ENCODE peak calls at places on chromosomes 11 and 22, in five cellular contexts. One of them, this sample, is unnamed.

GRCh38 chr11:36007127-36007824 is 63.4 kb downstream of the LDLRAD3 start:
- DNase-seq in HFF-Myc: no peak
- DNase-seq in activated naive CD4-positive, alpha-beta T cell: no peak
- DNase-seq in esophagus squamous epithelium: no peak
- DNase-seq in transverse colon: no peak
- DNase-seq in this sample: no peak

GRCh38 chr11:76660533-76661305 is 9.8 kb downstream of the LRRC32 start:
- DNase-seq in activated naive CD4-positive, alpha-beta T cell: no peak
- DNase-seq in esophagus squamous epithelium: no peak
- DNase-seq in transverse colon: peak
- DNase-seq in HFF-Myc: no peak
- DNase-seq in this sample: no peak

GRCh38 chr11:70077411-70078094 is 564 bp upstream of the ANO1 start:
- DNase-seq in activated naive CD4-positive, alpha-beta T cell: no peak
- DNase-seq in HFF-Myc: no peak
- DNase-seq in esophagus squamous epithelium: no peak
- DNase-seq in transverse colon: no peak
- DNase-seq in this sample: no peak

GRCh38 chr11:83002047-83002446 is 69.7 kb downstream of the RAB30 start:
- DNase-seq in transverse colon: no peak
- DNase-seq in esophagus squamous epithelium: no peak
- DNase-seq in activated naive CD4-positive, alpha-beta T cell: no peak
- DNase-seq in HFF-Myc: no peak
- DNase-seq in this sample: no peak

GRCh38 chr22:43467171-43467570 is 55.4 kb downstream of the MPPED1 start:
- DNase-seq in activated naive CD4-positive, alpha-beta T cell: no peak
- DNase-seq in HFF-Myc: no peak
- DNase-seq in transverse colon: no peak
- DNase-seq in esophagus squamous epithelium: no peak
- DNase-seq in this sample: no peak

GRCh38 chr11:27563201-27563600 is 56.6 kb upstream of the LIN7C start:
- DNase-seq in HFF-Myc: no peak
- DNase-seq in transverse colon: no peak
- DNase-seq in activated naive CD4-positive, alpha-beta T cell: no peak
- DNase-seq in esophagus squamous epithelium: no peak
- DNase-seq in this sample: no peak

GRCh38 chr11:113378013-113378412 is 9.6 kb upstream of the ANKK1 start:
- DNase-seq in esophagus squamous epithelium: no peak
- DNase-seq in activated naive CD4-positive, alpha-beta T cell: no peak
- DNase-seq in HFF-Myc: no peak
- DNase-seq in transverse colon: no peak
- DNase-seq in this sample: no peak

GRCh38 chr11:31643831-31644230 is 134.3 kb downstream of the ELP4 start:
- DNase-seq in esophagus squamous epithelium: no peak
- DNase-seq in transverse colon: no peak
- DNase-seq in activated naive CD4-positive, alpha-beta T cell: no peak
- DNase-seq in HFF-Myc: peak
- DNase-seq in this sample: no peak

GRCh38 chr11:119942021-119942420 is 195.9 kb downstream of the TRIM29 start:
- DNase-seq in HFF-Myc: no peak
- DNase-seq in esophagus squamous epithelium: no peak
- DNase-seq in activated naive CD4-positive, alpha-beta T cell: no peak
- DNase-seq in transverse colon: no peak
- DNase-seq in this sample: no peak

GRCh38 chr11:80383655-80384054 is 942.8 kb upstream of the TENM4 start:
- DNase-seq in esophagus squamous epithelium: no peak
- DNase-seq in activated naive CD4-positive, alpha-beta T cell: no peak
- DNase-seq in transverse colon: peak
- DNase-seq in HFF-Myc: no peak
- DNase-seq in this sample: no peak

GRCh38 chr11:17544181-17544622 is at the start of gene USH1C:
- DNase-seq in esophagus squamous epithelium: no peak
- DNase-seq in activated naive CD4-positive, alpha-beta T cell: no peak
- DNase-seq in HFF-Myc: no peak
- DNase-seq in transverse colon: peak
- DNase-seq in this sample: no peak

GRCh38 chr11:105609832-105610781 is at the start of gene GRIA4:
- DNase-seq in HFF-Myc: no peak
- DNase-seq in esophagus squamous epithelium: no peak
- DNase-seq in transverse colon: no peak
- DNase-seq in activated naive CD4-positive, alpha-beta T cell: no peak
- DNase-seq in this sample: no peak

GRCh38 chr11:130652671-130653335 is 204.4 kb downstream of the ADAMTS15 start:
- DNase-seq in activated naive CD4-positive, alpha-beta T cell: no peak
- DNase-seq in HFF-Myc: no peak
- DNase-seq in esophagus squamous epithelium: no peak
- DNase-seq in transverse colon: peak
- DNase-seq in this sample: no peak

GRCh38 chr11:65645710-65646109 is 7.8 kb downstream of the SIPA1 start:
- DNase-seq in transverse colon: no peak
- DNase-seq in HFF-Myc: no peak
- DNase-seq in esophagus squamous epithelium: no peak
- DNase-seq in activated naive CD4-positive, alpha-beta T cell: no peak
- DNase-seq in this sample: no peak

GRCh38 chr11:64008283-64008931 is 22.2 kb downstream of the OTUB1 start:
- DNase-seq in activated naive CD4-positive, alpha-beta T cell: no peak
- DNase-seq in esophagus squamous epithelium: no peak
- DNase-seq in transverse colon: no peak
- DNase-seq in HFF-Myc: no peak
- DNase-seq in this sample: no peak

GRCh38 chr11:111449158-111449557 is 63.0 kb downstream of the BTG4 start:
- DNase-seq in HFF-Myc: no peak
- DNase-seq in activated naive CD4-positive, alpha-beta T cell: no peak
- DNase-seq in transverse colon: no peak
- DNase-seq in esophagus squamous epithelium: no peak
- DNase-seq in this sample: no peak

GRCh38 chr11:59437770-59438169 is 1.5 kb downstream of the OR5A1 start:
- DNase-seq in esophagus squamous epithelium: no peak
- DNase-seq in transverse colon: no peak
- DNase-seq in HFF-Myc: no peak
- DNase-seq in activated naive CD4-positive, alpha-beta T cell: no peak
- DNase-seq in this sample: no peak

GRCh38 chr22:49369726-49370717 is 457.7 kb downstream of the BRD1 start:
- DNase-seq in HFF-Myc: no peak
- DNase-seq in transverse colon: no peak
- DNase-seq in activated naive CD4-positive, alpha-beta T cell: no peak
- DNase-seq in esophagus squamous epithelium: no peak
- DNase-seq in this sample: no peak

GRCh38 chr22:22226448-22227187 is 18.0 kb upstream of the VPREB1 start:
- DNase-seq in esophagus squamous epithelium: no peak
- DNase-seq in HFF-Myc: no peak
- DNase-seq in transverse colon: no peak
- DNase-seq in activated naive CD4-positive, alpha-beta T cell: no peak
- DNase-seq in this sample: no peak

GRCh38 chr11:16126361-16126760 is 230.0 kb downstream of the SOX6 start:
- DNase-seq in transverse colon: no peak
- DNase-seq in HFF-Myc: no peak
- DNase-seq in activated naive CD4-positive, alpha-beta T cell: no peak
- DNase-seq in esophagus squamous epithelium: no peak
- DNase-seq in this sample: no peak

GRCh38 chr22:46196268-46196667 is 45.9 kb downstream of the PPARA start:
- DNase-seq in activated naive CD4-positive, alpha-beta T cell: no peak
- DNase-seq in HFF-Myc: no peak
- DNase-seq in esophagus squamous epithelium: no peak
- DNase-seq in transverse colon: peak
- DNase-seq in this sample: no peak

GRCh38 chr11:64456509-64457320 is 97.8 kb downstream of the RPS6KA4 start:
- DNase-seq in activated naive CD4-positive, alpha-beta T cell: no peak
- DNase-seq in esophagus squamous epithelium: no peak
- DNase-seq in HFF-Myc: no peak
- DNase-seq in transverse colon: no peak
- DNase-seq in this sample: no peak

GRCh38 chr11:1448166-1448825 is 38.3 kb downstream of the MOB2 start:
- DNase-seq in transverse colon: no peak
- DNase-seq in activated naive CD4-positive, alpha-beta T cell: no peak
- DNase-seq in HFF-Myc: no peak
- DNase-seq in esophagus squamous epithelium: no peak
- DNase-seq in this sample: no peak

GRCh38 chr11:102234779-102235439 is 82.4 kb upstream of the BIRC3 start:
- DNase-seq in HFF-Myc: no peak
- DNase-seq in esophagus squamous epithelium: no peak
- DNase-seq in activated naive CD4-positive, alpha-beta T cell: no peak
- DNase-seq in transverse colon: no peak
- DNase-seq in this sample: no peak

GRCh38 chr11:8988329-8989234 is 15.2 kb downstream of the NRIP3 start:
- DNase-seq in activated naive CD4-positive, alpha-beta T cell: no peak
- DNase-seq in transverse colon: no peak
- DNase-seq in esophagus squamous epithelium: no peak
- DNase-seq in HFF-Myc: no peak
- DNase-seq in this sample: no peak

GRCh38 chr11:102604875-102605274 is 20.3 kb downstream of the MMP20 start:
- DNase-seq in esophagus squamous epithelium: no peak
- DNase-seq in HFF-Myc: no peak
- DNase-seq in activated naive CD4-positive, alpha-beta T cell: no peak
- DNase-seq in transverse colon: no peak
- DNase-seq in this sample: no peak

GRCh38 chr22:46970411-46971123 is 208.1 kb downstream of the TBC1D22A start:
- DNase-seq in esophagus squamous epithelium: no peak
- DNase-seq in transverse colon: no peak
- DNase-seq in HFF-Myc: no peak
- DNase-seq in activated naive CD4-positive, alpha-beta T cell: no peak
- DNase-seq in this sample: no peak

GRCh38 chr22:39318507-39319283 is 728 bp downstream of the RPL3 start:
- DNase-seq in transverse colon: peak
- DNase-seq in activated naive CD4-positive, alpha-beta T cell: peak
- DNase-seq in HFF-Myc: no peak
- DNase-seq in esophagus squamous epithelium: no peak
- DNase-seq in this sample: no peak

GRCh38 chr22:41078975-41079374 is 13.4 kb upstream of the EP300 start:
- DNase-seq in HFF-Myc: no peak
- DNase-seq in activated naive CD4-positive, alpha-beta T cell: no peak
- DNase-seq in transverse colon: no peak
- DNase-seq in esophagus squamous epithelium: no peak
- DNase-seq in this sample: no peak

GRCh38 chr11:59879534-59879933 is 952 bp downstream of the OOSP3 start:
- DNase-seq in esophagus squamous epithelium: no peak
- DNase-seq in transverse colon: no peak
- DNase-seq in activated naive CD4-positive, alpha-beta T cell: no peak
- DNase-seq in HFF-Myc: no peak
- DNase-seq in this sample: no peak

GRCh38 chr22:18078329-18079041 is 695 bp downstream of the PEX26 start:
- DNase-seq in esophagus squamous epithelium: no peak
- DNase-seq in transverse colon: peak
- DNase-seq in HFF-Myc: no peak
- DNase-seq in activated naive CD4-positive, alpha-beta T cell: peak
- DNase-seq in this sample: no peak

GRCh38 chr22:21972293-21972779 is 10.3 kb downstream of the TOP3B start:
- DNase-seq in HFF-Myc: no peak
- DNase-seq in esophagus squamous epithelium: no peak
- DNase-seq in transverse colon: peak
- DNase-seq in activated naive CD4-positive, alpha-beta T cell: peak
- DNase-seq in this sample: peak

GRCh38 chr11:130645164-130645859 is 196.9 kb downstream of the ADAMTS15 start:
- DNase-seq in activated naive CD4-positive, alpha-beta T cell: no peak
- DNase-seq in transverse colon: no peak
- DNase-seq in esophagus squamous epithelium: no peak
- DNase-seq in HFF-Myc: no peak
- DNase-seq in this sample: no peak

GRCh38 chr11:35362571-35362980 is 56.8 kb downstream of the SLC1A2 start:
- DNase-seq in esophagus squamous epithelium: no peak
- DNase-seq in HFF-Myc: peak
- DNase-seq in activated naive CD4-positive, alpha-beta T cell: no peak
- DNase-seq in transverse colon: no peak
- DNase-seq in this sample: no peak

GRCh38 chr11:67691149-67691548 is 16.7 kb upstream of the ALDH3B2 start:
- DNase-seq in HFF-Myc: no peak
- DNase-seq in activated naive CD4-positive, alpha-beta T cell: no peak
- DNase-seq in transverse colon: no peak
- DNase-seq in esophagus squamous epithelium: no peak
- DNase-seq in this sample: no peak

GRCh38 chr22:24845036-24845918 is 39.3 kb downstream of the SGSM1 start:
- DNase-seq in HFF-Myc: no peak
- DNase-seq in esophagus squamous epithelium: no peak
- DNase-seq in transverse colon: no peak
- DNase-seq in activated naive CD4-positive, alpha-beta T cell: no peak
- DNase-seq in this sample: no peak

GRCh38 chr22:19825016-19825339 is 29.7 kb downstream of the GNB1L start:
- DNase-seq in activated naive CD4-positive, alpha-beta T cell: no peak
- DNase-seq in transverse colon: no peak
- DNase-seq in HFF-Myc: no peak
- DNase-seq in esophagus squamous epithelium: no peak
- DNase-seq in this sample: no peak

GRCh38 chr11:103228807-103229206 is 119.6 kb downstream of the DYNC2H1 start:
- DNase-seq in transverse colon: no peak
- DNase-seq in HFF-Myc: no peak
- DNase-seq in activated naive CD4-positive, alpha-beta T cell: no peak
- DNase-seq in esophagus squamous epithelium: no peak
- DNase-seq in this sample: no peak

This sample was measured in Panc1.